ENCODE peak calls at places on chromosomes 6 and 20, in ten cellular contexts. O, U, T, Q, S, W, D, E, B and A are unnamed samples.

GRCh38 chr6:28089054-28089453 is 8.7 kb downstream of the ZNF165 start:
- DNase-seq in O (no peak), B (peak; percentile 6), D (no peak), W (no peak), E (no peak), U (no peak), S (no peak), T (no peak), Q (no peak), A (no peak)

GRCh38 chr6:156167289-156168076 is 609.7 kb upstream of the ARID1B start:
- DNase-seq in B (no peak), T (no peak), W (no peak), O (peak; percentile 40), U (no peak), E (peak; percentile 23), D (no peak), S (no peak), Q (peak; percentile 30), A (no peak)

GRCh38 chr6:41655706-41656668 is 17.7 kb downstream of the MDFI start:
- DNase-seq in U (no peak), B (peak; percentile 55), W (peak; percentile 35), E (no peak), Q (no peak), T (no peak), D (no peak), S (no peak), O (no peak), A (no peak)

GRCh38 chr6:448296-449056 is 56.9 kb downstream of the IRF4 start:
- DNase-seq in O (no peak), U (no peak), E (peak; percentile 9), B (no peak), Q (no peak), W (no peak), D (no peak), S (no peak), T (no peak), A (no peak)

GRCh38 chr20:52852695-52853094 is 119.5 kb upstream of the TSHZ2 start:
- DNase-seq in Q (no peak), O (no peak), S (no peak), U (no peak), D (no peak), E (no peak), W (peak; percentile 13), B (no peak), T (no peak), A (no peak)

GRCh38 chr20:24768226-24768625 is 180.8 kb upstream of the CST7 start:
- DNase-seq in D (peak; percentile 28), E (peak; percentile 4), Q (no peak), S (peak; percentile 59), T (no peak), W (peak; percentile 65), O (peak; percentile 91), U (no peak), B (peak; percentile 84), A (no peak)

GRCh38 chr6:168301648-168302398 is 17.8 kb downstream of the DACT2 start:
- DNase-seq in B (peak; percentile 64), S (no peak), U (no peak), E (no peak), D (no peak), T (peak; percentile 8), Q (no peak), O (peak; percentile 89), W (peak; percentile 77), A (no peak)

GRCh38 chr6:71510057-71510713 is 221.6 kb downstream of the OGFRL1 start:
- DNase-seq in T (peak; percentile 57), D (peak; percentile 60), S (no peak), B (peak; percentile 82), E (peak; percentile 20), W (peak; percentile 63), O (peak; percentile 61), U (peak; percentile 49), Q (peak; percentile 56), A (no peak)

GRCh38 chr6:139588076-139588639 is 213.7 kb upstream of the CITED2 start:
- DNase-seq in E (peak; percentile 82), U (no peak), Q (peak; percentile 14), T (no peak), B (peak; percentile 95), W (peak; percentile 21), D (peak; percentile 61), S (peak; percentile 65), O (peak; percentile 26), A (no peak)

GRCh38 chr6:149470948-149471347 is 13.9 kb downstream of the ZC3H12D start:
- DNase-seq in Q (no peak), E (no peak), T (no peak), B (no peak), O (no peak), U (no peak), D (no peak), S (no peak), W (no peak), A (no peak)

GRCh38 chr6:87431263-87431662 is 23.5 kb downstream of the CFAP206 start:
- DNase-seq in U (no peak), S (no peak), D (no peak), E (no peak), Q (no peak), B (no peak), T (peak; percentile 25), O (no peak), W (no peak), A (no peak)

GRCh38 chr6:30615958-30616810 is 859 bp downstream of the PPP1R10 start:
- DNase-seq in B (peak; percentile 81), E (no peak), D (no peak), T (peak; percentile 60), W (peak; percentile 37), S (peak; percentile 24), O (peak; percentile 53), U (no peak), Q (no peak), A (no peak)

GRCh38 chr20:63013207-63013606 is 6.4 kb upstream of the BHLHE23 start:
- DNase-seq in O (no peak), D (no peak), S (no peak), B (no peak), U (no peak), W (no peak), Q (no peak), E (no peak), T (no peak), A (no peak)

DNA sequence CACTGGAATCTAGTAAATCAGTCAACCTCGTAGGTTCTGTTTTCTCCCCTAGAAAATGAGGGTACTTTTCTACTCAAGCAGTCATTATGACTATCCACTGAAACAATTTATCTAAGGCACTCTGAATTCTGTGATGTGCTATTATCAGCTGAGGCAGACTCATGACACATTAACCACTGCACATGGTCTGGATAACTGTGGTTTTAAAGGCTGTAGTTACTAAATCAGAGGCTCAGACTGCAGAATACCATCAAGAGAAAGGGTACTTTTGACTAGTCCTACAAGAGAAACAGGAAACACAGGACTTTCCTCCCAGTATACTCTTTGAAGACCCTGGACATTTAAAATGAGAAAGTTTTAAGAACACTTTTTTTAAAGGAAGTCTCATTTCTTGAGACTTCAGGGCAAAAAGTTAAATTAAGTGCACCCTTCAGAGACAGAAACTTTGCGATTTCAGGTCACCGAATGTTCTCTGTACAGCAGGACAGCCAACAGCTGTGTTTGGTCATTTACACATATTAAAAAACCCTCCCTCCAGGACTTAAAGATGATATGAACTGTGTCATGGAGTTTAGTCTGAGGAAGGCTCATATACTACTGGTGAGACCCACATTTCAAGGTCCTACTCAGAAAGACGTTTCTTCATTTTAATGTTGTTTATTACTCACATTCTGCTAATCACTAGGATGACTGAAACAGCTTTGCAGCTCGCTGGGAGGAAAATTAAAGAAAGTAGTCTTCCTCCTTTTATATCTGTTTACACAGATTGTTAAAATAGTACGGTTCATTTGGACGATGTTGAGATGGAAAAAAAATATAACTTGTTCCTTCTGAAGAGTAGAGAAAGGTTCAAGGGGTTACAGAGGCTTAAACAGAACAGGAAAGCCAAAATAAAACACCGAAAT is 19.9 kb downstream of the ATXN1 start:
- DNase-seq in E (no peak), B (no peak), T (no peak), W (peak; percentile 50), U (no peak), S (no peak), D (peak; percentile 78), O (no peak), Q (no peak), A (no peak)
- H3K27ac ChIP-seq in E (no peak overlapping the region), B (no peak overlapping the region), T (no peak overlapping the region), W (peak overlapping the region; percentile 72), U (peak overlapping the region; percentile 86), S (no peak overlapping the region), D (peak overlapping the region; percentile 12), O (no peak overlapping the region), Q (peak overlapping the region; percentile 33), A (peak overlapping the region; percentile 63)

DNA sequence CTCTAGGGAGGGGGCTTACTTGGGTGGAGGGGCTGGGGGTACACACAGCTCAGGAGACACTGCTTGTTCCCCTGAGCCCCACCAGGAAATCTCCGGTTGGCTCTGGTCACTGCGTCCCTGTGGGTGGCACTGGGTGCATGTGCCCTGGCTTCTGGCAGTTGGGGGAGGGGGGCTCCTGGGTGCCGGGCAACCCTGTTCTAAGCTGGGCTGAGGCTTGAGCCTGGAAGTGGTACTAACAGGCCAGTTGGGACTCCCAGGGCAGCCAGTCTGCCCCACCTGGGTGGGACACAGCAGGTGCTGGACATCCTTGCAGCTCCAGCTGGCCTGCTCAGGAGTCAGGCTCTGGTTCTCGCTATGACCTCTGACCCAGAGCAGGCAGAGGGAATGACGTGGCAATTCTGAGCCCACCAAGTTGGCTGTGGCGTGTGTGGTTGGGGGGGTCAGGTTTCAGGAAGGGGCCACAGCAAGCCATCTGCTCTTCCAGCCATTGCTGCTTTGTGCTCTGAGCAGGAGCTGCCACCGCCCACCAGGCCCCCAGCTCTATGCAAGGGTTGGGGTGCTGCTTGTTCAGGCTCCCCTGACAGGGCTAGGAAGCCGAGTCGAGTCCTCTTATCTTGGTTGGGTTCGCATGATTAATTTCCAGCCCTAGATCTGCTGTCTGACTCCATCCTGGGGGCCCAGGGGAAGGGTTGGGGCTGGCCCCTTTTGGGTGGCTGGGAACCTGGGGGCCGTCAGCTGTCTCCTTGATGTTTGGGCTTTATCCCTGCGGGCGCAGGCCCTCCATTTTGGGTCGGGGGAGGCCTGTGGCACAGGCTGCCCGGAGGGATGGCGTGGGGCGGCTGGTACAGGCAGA is 590 bp downstream of the C20orf204 start:
- DNase-seq in U (no peak), E (no peak), O (no peak), T (no peak), W (no peak), D (no peak), S (no peak), Q (no peak), B (no peak), A (no peak)
- H3K4me3 ChIP-seq in U (no peak overlapping the region), E (no peak overlapping the region), O (no peak overlapping the region), T (no peak overlapping the region), W (no peak overlapping the region), D (no peak overlapping the region), S (no peak overlapping the region), Q (no peak overlapping the region), B (no peak overlapping the region), A (no peak overlapping the region)

GRCh38 chr6:105805581-105806023 is 280.5 kb upstream of the PRDM1 start:
- DNase-seq in Q (no peak), W (no peak), T (no peak), U (no peak), D (peak; percentile 34), O (no peak), B (no peak), S (no peak), E (no peak), A (no peak)
- H3K27ac ChIP-seq in Q (no peak overlapping the region), W (no peak overlapping the region), T (peak overlapping the region; percentile 60), U (no peak overlapping the region), D (peak overlapping the region; percentile 68), O (no peak overlapping the region), B (no peak overlapping the region), S (no peak overlapping the region), E (no peak overlapping the region), A (no peak overlapping the region)

DNA sequence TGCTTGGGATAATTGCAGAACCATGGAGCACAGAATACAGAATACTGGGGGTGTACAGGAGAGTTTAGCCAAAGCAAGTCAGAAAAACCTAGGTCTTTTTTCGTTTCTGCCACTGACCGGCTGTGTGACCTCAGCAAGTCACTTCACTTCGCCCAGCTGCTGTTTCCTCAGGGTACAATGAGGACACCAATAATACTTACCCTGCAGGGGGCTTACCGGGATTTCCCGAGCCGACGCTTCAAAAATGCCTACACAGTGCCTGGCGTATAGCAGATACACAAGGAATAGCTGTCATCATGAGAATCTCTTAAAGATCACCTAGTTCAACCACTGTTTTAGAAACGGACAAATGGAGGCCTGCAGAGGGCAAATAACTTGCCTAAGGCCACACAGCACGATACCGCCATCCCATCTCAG is 772 bp downstream of the RIPOR3 start:
- DNase-seq in T (no peak), Q (no peak), W (no peak), U (no peak), E (no peak), D (no peak), B (peak; percentile 49), O (peak; percentile 65), S (no peak), A (no peak)
- H3K4me3 ChIP-seq in T (no peak overlapping the region), Q (peak overlapping the region; percentile 50), W (peak overlapping the region; percentile 23), U (peak overlapping the region; percentile 63), E (peak overlapping the region; percentile 60), D (no peak overlapping the region), B (no peak overlapping the region), O (peak overlapping the region; percentile 51), S (no peak overlapping the region), A (no peak overlapping the region)